ENCODE peak calls at places on chromosomes 11 and 22, in five cellular contexts. V is OCI-LY7, J is A172, M is EH, N is amniotic epithelial cell. S is an unnamed sample.

GRCh38 chr11:2537896-2538855 is 93.4 kb downstream of the KCNQ1 start:
- DNase-seq in V (no peak), N (no peak), M (no peak), J (no peak), S (no peak)

GRCh38 chr22:49751318-49751967 is 76.2 kb downstream of the BRD1 start:
- DNase-seq in N (no peak), M (no peak), V (no peak), J (no peak), S (no peak)

GRCh38 chr11:28447226-28447625 is 339.0 kb downstream of the METTL15 start:
- DNase-seq in M (peak; percentile 90), N (peak; percentile 68), V (no peak), J (no peak), S (peak; percentile 3)

GRCh38 chr22:48750282-48750681 is 1077.4 kb downstream of the BRD1 start:
- DNase-seq in N (no peak), J (no peak), V (no peak), M (no peak), S (no peak)

GRCh38 chr22:41036924-41037323 is 55.5 kb upstream of the EP300 start:
- DNase-seq in M (no peak), N (no peak), J (no peak), V (no peak), S (no peak)

GRCh38 chr11:75077316-75077715 is 19.4 kb downstream of the OR2AT4 start:
- DNase-seq in N (no peak), M (no peak), V (no peak), J (no peak), S (no peak)

GRCh38 chr11:72741429-72741833 is 10.8 kb downstream of the ARAP1 start:
- DNase-seq in M (peak; percentile 56), J (peak; percentile 49), V (peak; percentile 37), N (no peak), S (no peak)

GRCh38 chr11:125833016-125833415 is at the start of gene PATE4:
- DNase-seq in M (no peak), N (no peak), V (no peak), J (no peak), S (no peak)

GRCh38 chr11:124745835-124746620 is 6.0 kb downstream of the VSIG2 start:
- DNase-seq in N (no peak), J (no peak), M (no peak), V (peak; percentile 56), S (no peak)

GRCh38 chr22:41447435-41448188 is 1.0 kb upstream of the TOB2 start:
- DNase-seq in V (peak; percentile 74), J (no peak), N (peak; percentile 57), M (peak; percentile 71), S (peak; percentile 70)

GRCh38 chr11:61129608-61130523 is 27.6 kb downstream of the CD5 start:
- DNase-seq in N (peak; percentile 95), V (peak; percentile 89), J (peak; percentile 86), M (peak; percentile 98), S (peak; percentile 73)

GRCh38 chr11:68461284-68461861 is 821 bp downstream of the PPP6R3 start:
- DNase-seq in M (peak; percentile 47), V (peak; percentile 41), N (peak; percentile 35), J (no peak), S (no peak)

GRCh38 chr11:131977854-131978253 is 607.4 kb downstream of the NTM start:
- DNase-seq in V (no peak), J (peak; percentile 78), N (peak; percentile 74), M (peak; percentile 82), S (no peak)

GRCh38 chr11:128915148-128915519 is 24.0 kb downstream of the KCNJ5 start:
- DNase-seq in M (no peak), J (no peak), V (no peak), N (no peak), S (no peak)

GRCh38 chr11:15930442-15931025 is 425.8 kb downstream of the SOX6 start:
- DNase-seq in V (no peak), M (no peak), J (no peak), N (no peak), S (no peak)

GRCh38 chr11:46490576-46491100 is 99.1 kb upstream of the CHRM4 start:
- DNase-seq in N (peak; percentile 43), J (no peak), V (no peak), M (peak; percentile 24), S (no peak)

GRCh38 chr11:26551186-26551801 is 20.8 kb downstream of the MUC15 start:
- DNase-seq in J (no peak), N (peak; percentile 5), M (no peak), V (no peak), S (peak; percentile 8)

GRCh38 chr11:1048375-1049070 is 12.0 kb upstream of the MUC6 start:
- DNase-seq in M (no peak), V (no peak), J (no peak), N (no peak), S (no peak)

GRCh38 chr22:37517826-37518450 is 1.3 kb downstream of the CARD10 start:
- DNase-seq in N (no peak), M (no peak), J (no peak), V (no peak), S (no peak)

GRCh38 chr22:37008365-37008764 is 10.9 kb downstream of the TST start:
- DNase-seq in M (no peak), V (no peak), J (no peak), N (no peak), S (no peak)

GRCh38 chr11:118609380-118610219 is 2.2 kb downstream of the PHLDB1 start:
- DNase-seq in N (no peak), V (no peak), J (no peak), M (peak; percentile 53), S (no peak)

GRCh38 chr22:50581950-50582561 is 593 bp downstream of the CHKB start:
- DNase-seq in V (peak; percentile 55), M (peak; percentile 24), N (no peak), J (no peak), S (no peak)

GRCh38 chr11:8229299-8230177 is 34.1 kb downstream of the LMO1 start:
- DNase-seq in M (peak; percentile 43), J (peak; percentile 63), V (no peak), N (no peak), S (no peak)

GRCh38 chr11:36216061-36216615 is 73.1 kb downstream of the COMMD9 start:
- DNase-seq in M (peak; percentile 26), N (no peak), J (no peak), V (no peak), S (no peak)

GRCh38 chr11:15901046-15901445 is 455.3 kb downstream of the SOX6 start:
- DNase-seq in N (peak; percentile 82), M (peak; percentile 19), V (no peak), J (no peak), S (no peak)

GRCh38 chr11:34602245-34602644 is 18.6 kb upstream of the EHF start:
- DNase-seq in V (no peak), M (no peak), N (no peak), J (no peak), S (no peak)

S was measured in fibroblast of gingiva.